ENCODE peak calls at places on chromosomes 5 and 9, in nine cellular contexts. One of them, this sample, is unnamed.

GRCh38 chr9:72477862-72478564 is 43.4 kb upstream of the TMC1 start:
- DNase-seq in posterior vena cava: no peak
- DNase-seq in LoVo: peak
- DNase-seq in right cardiac atrium: no peak
- DNase-seq in K562: peak
- DNase-seq in germinal center: no peak
- DNase-seq in skeletal muscle cell: no peak
- DNase-seq in Panc1: peak
- DNase-seq in stimulated activated naive B cell treated with anti-CD40 and anti-IgM and Interleukin-4, amounts not matched to agents 10 μg/mL and 1 μg/mL and 100 μg/mL, for 72 hours: no peak
- DNase-seq in this sample: no peak

GRCh38 chr5:88952344-88952743 is 69.4 kb upstream of the MEF2C start:
- DNase-seq in posterior vena cava: no peak
- DNase-seq in K562: no peak
- DNase-seq in stimulated activated naive B cell treated with anti-CD40 and anti-IgM and Interleukin-4, amounts not matched to agents 10 μg/mL and 1 μg/mL and 100 μg/mL, for 72 hours: no peak
- DNase-seq in skeletal muscle cell: no peak
- DNase-seq in Panc1: no peak
- DNase-seq in germinal center: no peak
- DNase-seq in right cardiac atrium: no peak
- DNase-seq in LoVo: peak
- DNase-seq in this sample: no peak

GRCh38 chr5:67350185-67350584 is 153.6 kb upstream of the CD180 start:
- DNase-seq in posterior vena cava: no peak
- DNase-seq in Panc1: no peak
- DNase-seq in skeletal muscle cell: no peak
- DNase-seq in K562: no peak
- DNase-seq in stimulated activated naive B cell treated with anti-CD40 and anti-IgM and Interleukin-4, amounts not matched to agents 10 μg/mL and 1 μg/mL and 100 μg/mL, for 72 hours: no peak
- DNase-seq in right cardiac atrium: peak
- DNase-seq in germinal center: no peak
- DNase-seq in LoVo: no peak
- DNase-seq in this sample: no peak

GRCh38 chr9:28050046-28050445 is 476.8 kb upstream of the C9orf72 start:
- DNase-seq in Panc1: no peak
- DNase-seq in LoVo: no peak
- DNase-seq in posterior vena cava: no peak
- DNase-seq in skeletal muscle cell: no peak
- DNase-seq in germinal center: no peak
- DNase-seq in stimulated activated naive B cell treated with anti-CD40 and anti-IgM and Interleukin-4, amounts not matched to agents 10 μg/mL and 1 μg/mL and 100 μg/mL, for 72 hours: no peak
- DNase-seq in K562: no peak
- DNase-seq in right cardiac atrium: no peak
- DNase-seq in this sample: no peak

GRCh38 chr5:61332891-61333350 is 863 bp downstream of the ZSWIM6 start:
- DNase-seq in posterior vena cava: peak
- DNase-seq in Panc1: no peak
- DNase-seq in LoVo: peak
- DNase-seq in stimulated activated naive B cell treated with anti-CD40 and anti-IgM and Interleukin-4, amounts not matched to agents 10 μg/mL and 1 μg/mL and 100 μg/mL, for 72 hours: peak
- DNase-seq in K562: peak
- DNase-seq in skeletal muscle cell: no peak
- DNase-seq in right cardiac atrium: peak
- DNase-seq in germinal center: peak
- DNase-seq in this sample: peak

GRCh38 chr5:452856-453710 is 10.1 kb downstream of the EXOC3 start:
- DNase-seq in germinal center: no peak
- DNase-seq in stimulated activated naive B cell treated with anti-CD40 and anti-IgM and Interleukin-4, amounts not matched to agents 10 μg/mL and 1 μg/mL and 100 μg/mL, for 72 hours: no peak
- DNase-seq in LoVo: no peak
- DNase-seq in posterior vena cava: peak
- DNase-seq in skeletal muscle cell: no peak
- DNase-seq in K562: no peak
- DNase-seq in Panc1: no peak
- DNase-seq in right cardiac atrium: no peak
- DNase-seq in this sample: peak

GRCh38 chr5:87411586-87412416 is 929 bp downstream of the CCNH start:
- DNase-seq in skeletal muscle cell: no peak
- DNase-seq in K562: peak
- DNase-seq in posterior vena cava: no peak
- DNase-seq in Panc1: no peak
- DNase-seq in LoVo: peak
- DNase-seq in germinal center: peak
- DNase-seq in right cardiac atrium: peak
- DNase-seq in stimulated activated naive B cell treated with anti-CD40 and anti-IgM and Interleukin-4, amounts not matched to agents 10 μg/mL and 1 μg/mL and 100 μg/mL, for 72 hours: peak
- DNase-seq in this sample: no peak

GRCh38 chr9:13845460-13845859 is 468.5 kb downstream of the NFIB start:
- DNase-seq in Panc1: no peak
- DNase-seq in K562: no peak
- DNase-seq in skeletal muscle cell: peak
- DNase-seq in LoVo: no peak
- DNase-seq in stimulated activated naive B cell treated with anti-CD40 and anti-IgM and Interleukin-4, amounts not matched to agents 10 μg/mL and 1 μg/mL and 100 μg/mL, for 72 hours: no peak
- DNase-seq in posterior vena cava: no peak
- DNase-seq in germinal center: no peak
- DNase-seq in right cardiac atrium: no peak
- DNase-seq in this sample: no peak

GRCh38 chr9:133485531-133486260 is 6.8 kb upstream of the SLC2A6 start:
- DNase-seq in K562: no peak
- DNase-seq in LoVo: no peak
- DNase-seq in skeletal muscle cell: no peak
- DNase-seq in germinal center: peak
- DNase-seq in posterior vena cava: peak
- DNase-seq in right cardiac atrium: peak
- DNase-seq in stimulated activated naive B cell treated with anti-CD40 and anti-IgM and Interleukin-4, amounts not matched to agents 10 μg/mL and 1 μg/mL and 100 μg/mL, for 72 hours: no peak
- DNase-seq in Panc1: no peak
- DNase-seq in this sample: peak

GRCh38 chr5:43854697-43855292 is 251.8 kb downstream of the NNT start:
- DNase-seq in right cardiac atrium: no peak
- DNase-seq in LoVo: peak
- DNase-seq in skeletal muscle cell: no peak
- DNase-seq in Panc1: no peak
- DNase-seq in germinal center: no peak
- DNase-seq in stimulated activated naive B cell treated with anti-CD40 and anti-IgM and Interleukin-4, amounts not matched to agents 10 μg/mL and 1 μg/mL and 100 μg/mL, for 72 hours: no peak
- DNase-seq in K562: no peak
- DNase-seq in posterior vena cava: no peak
- DNase-seq in this sample: no peak

GRCh38 chr9:93132287-93132927 is 1.6 kb downstream of the NINJ1 start:
- DNase-seq in posterior vena cava: peak
- DNase-seq in K562: peak
- DNase-seq in skeletal muscle cell: no peak
- DNase-seq in stimulated activated naive B cell treated with anti-CD40 and anti-IgM and Interleukin-4, amounts not matched to agents 10 μg/mL and 1 μg/mL and 100 μg/mL, for 72 hours: no peak
- DNase-seq in germinal center: no peak
- DNase-seq in LoVo: peak
- DNase-seq in right cardiac atrium: peak
- DNase-seq in Panc1: no peak
- DNase-seq in this sample: peak

GRCh38 chr9:95083086-95083768 is 234.3 kb downstream of the FANCC start:
- DNase-seq in skeletal muscle cell: no peak
- DNase-seq in right cardiac atrium: no peak
- DNase-seq in LoVo: no peak
- DNase-seq in Panc1: no peak
- DNase-seq in stimulated activated naive B cell treated with anti-CD40 and anti-IgM and Interleukin-4, amounts not matched to agents 10 μg/mL and 1 μg/mL and 100 μg/mL, for 72 hours: no peak
- DNase-seq in K562: no peak
- DNase-seq in germinal center: no peak
- DNase-seq in posterior vena cava: peak
- DNase-seq in this sample: peak

This sample was measured in spleen.